ENCODE peak calls at places on chromosome 20, in nine cellular contexts. T, G, W, X, U, M, L, E and C are unnamed samples.

GRCh38 chr20:31446084-31446819 is 5.8 kb downstream of the DEFB123 start:
- DNase-seq in T (no peak), G (no peak), W (no peak), X (no peak), U (no peak), M (no peak), L (no peak), E (no peak), C (no peak)

GRCh38 chr20:22861231-22861980 is 173.7 kb upstream of the SSTR4 start:
- DNase-seq in T (no peak), G (no peak), W (no peak), X (no peak), U (no peak), M (peak), L (no peak), E (no peak), C (peak)

GRCh38 chr20:44083220-44083933 is 103.6 kb downstream of the JPH2 start:
- DNase-seq in T (no peak), G (no peak), W (no peak), X (peak), U (no peak), M (peak), L (no peak), E (no peak), C (no peak)

GRCh38 chr20:20214757-20215275 is 153.1 kb upstream of the INSM1 start:
- DNase-seq in T (no peak), G (no peak), W (no peak), X (no peak), U (no peak), M (no peak), L (no peak), E (no peak), C (no peak)

GRCh38 chr20:22584922-22585785 is 782 bp upstream of the FOXA2 start:
- DNase-seq in T (no peak), G (no peak), W (no peak), X (no peak), U (no peak), M (no peak), L (no peak), E (no peak), C (no peak)

GRCh38 chr20:35823147-35823546 is 51.3 kb downstream of the PHF20 start:
- DNase-seq in T (no peak), G (no peak), W (no peak), X (no peak), U (no peak), M (no peak), L (no peak), E (no peak), C (no peak)

GRCh38 chr20:51631011-51631950 is 88.8 kb upstream of the NFATC2 start:
- DNase-seq in T (peak), G (peak), W (no peak), X (no peak), U (no peak), M (peak), L (no peak), E (peak), C (peak)

GRCh38 chr20:35395728-35396127 is 16.0 kb downstream of the UQCC1 start:
- DNase-seq in T (peak), G (no peak), W (no peak), X (no peak), U (no peak), M (peak), L (no peak), E (peak), C (no peak)

GRCh38 chr20:9301129-9302072 is 213.0 kb upstream of the LAMP5 start:
- DNase-seq in T (no peak), G (no peak), W (no peak), X (no peak), U (no peak), M (peak), L (no peak), E (no peak), C (peak)

GRCh38 chr20:3795511-3796468 is at the start of gene CDC25B:
- DNase-seq in T (peak), G (peak), W (peak), X (peak), U (peak), M (peak), L (peak), E (peak), C (peak)

GRCh38 chr20:31918471-31919105 is 33.3 kb downstream of the PDRG1 start:
- DNase-seq in T (no peak), G (no peak), W (no peak), X (no peak), U (no peak), M (no peak), L (no peak), E (no peak), C (no peak)

GRCh38 chr20:58192567-58192966 is 35.9 kb downstream of the ANKRD60 start:
- DNase-seq in T (no peak), G (peak), W (no peak), X (no peak), U (no peak), M (no peak), L (peak), E (no peak), C (no peak)

GRCh38 chr20:42313704-42314103 is 695.5 kb upstream of the CHD6 start:
- DNase-seq in T (no peak), G (no peak), W (no peak), X (no peak), U (no peak), M (no peak), L (no peak), E (no peak), C (no peak)

GRCh38 chr20:21708738-21709534 is 3.5 kb downstream of the PAX1 start:
- DNase-seq in T (no peak), G (no peak), W (no peak), X (no peak), U (no peak), M (no peak), L (no peak), E (no peak), C (no peak)

GRCh38 chr20:38941726-38942389 is 15.6 kb downstream of the FAM83D start:
- DNase-seq in T (no peak), G (no peak), W (no peak), X (no peak), U (no peak), M (no peak), L (no peak), E (no peak), C (no peak)